ENCODE peak calls at places on chromosomes 7 and 10, in four cellular contexts. J is epithelial cell of esophagus, C is cerebellar nuclear complex, R is NCI-H774. N is an unnamed sample.

GRCh38 chr10:86533328-86533727 is 11.7 kb upstream of the WAPL start:
- DNase-seq in J (no peak), C (no peak), R (no peak), N (no peak)

GRCh38 chr10:14084875-14085274 is 245.8 kb downstream of the FRMD4A start:
- DNase-seq in J (peak; percentile 15), C (no peak), R (no peak), N (no peak)

GRCh38 chr10:101803511-101803910 is 14.7 kb downstream of the OGA start:
- DNase-seq in J (no peak), C (no peak), R (no peak), N (no peak)

GRCh38 chr7:26515462-26515861 is 223.8 kb downstream of the SNX10 start:
- DNase-seq in J (no peak), C (peak; percentile 54), R (peak; percentile 67), N (peak; percentile 92)

GRCh38 chr10:122130474-122131110 is 140.5 kb upstream of the BTBD16 start:
- DNase-seq in J (no peak), C (no peak), R (no peak), N (peak; percentile 21)

GRCh38 chr10:44424298-44424697 is 39.4 kb upstream of the CXCL12 start:
- DNase-seq in J (no peak), C (no peak), R (no peak), N (no peak)

GRCh38 chr10:70533189-70533558 is 54.6 kb downstream of the PALD1 start:
- DNase-seq in J (no peak), C (no peak), R (no peak), N (no peak)

GRCh38 chr7:155985518-155986427 is 173.5 kb upstream of the SHH start:
- DNase-seq in J (no peak), C (no peak), R (no peak), N (no peak)

N was measured in H4.